ENCODE peak calls at places on chromosomes 3 and 15, in nine cellular contexts. X, K, J, E, D, C, Q, W and B are unnamed samples.

GRCh38 chr3:153396581-153396980 is 234.6 kb downstream of the RAP2B start:
- DNase-seq in C (no peak), X (peak; percentile 38), J (no peak), D (peak; percentile 3), K (no peak), E (no peak), Q (no peak), W (no peak), B (no peak)

GRCh38 chr3:30007668-30008067 is 598.7 kb upstream of the TGFBR2 start:
- DNase-seq in J (no peak), K (no peak), W (peak; percentile 8), X (peak; percentile 20), D (peak; percentile 2), C (no peak), Q (no peak), E (no peak), B (no peak)

GRCh38 chr3:37993811-37994638 is 3.4 kb downstream of the VILL start:
- DNase-seq in C (peak; percentile 84), D (peak; percentile 75), W (peak; percentile 82), K (peak; percentile 59), X (no peak), J (no peak), Q (peak; percentile 74), E (peak; percentile 19), B (peak; percentile 46)

GRCh38 chr3:31859245-31859644 is 121.8 kb downstream of the OSBPL10 start:
- DNase-seq in C (no peak), W (no peak), D (no peak), E (no peak), X (no peak), K (no peak), Q (no peak), J (no peak), B (no peak)

GRCh38 chr3:135918600-135918999 is 46.9 kb upstream of the PPP2R3A start:
- DNase-seq in K (no peak), X (peak; percentile 59), W (peak; percentile 56), C (peak; percentile 69), D (no peak), Q (no peak), J (no peak), E (no peak), B (no peak)

GRCh38 chr3:127746400-127747057 is 73.8 kb downstream of the ABTB1 start:
- DNase-seq in X (no peak), D (no peak), K (no peak), E (no peak), W (no peak), J (no peak), C (no peak), Q (no peak), B (no peak)

GRCh38 chr15:34583399-34584320 is at the start of gene GOLGA8B:
- DNase-seq in W (peak; percentile 45), J (peak; percentile 36), X (peak; percentile 62), C (peak; percentile 43), Q (no peak), D (peak; percentile 91), K (peak; percentile 83), E (no peak), B (peak; percentile 72)

GRCh38 chr3:120615863-120616599 is 19.9 kb downstream of the NDUFB4 start:
- DNase-seq in Q (no peak), X (peak; percentile 100), K (no peak), W (peak; percentile 74), C (peak; percentile 78), E (no peak), J (no peak), D (no peak), B (no peak)

GRCh38 chr15:41633609-41634008 is 26.6 kb upstream of the MGA start:
- DNase-seq in X (no peak), W (no peak), Q (no peak), E (no peak), D (no peak), J (no peak), C (no peak), K (no peak), B (no peak)

GRCh38 chr15:77528290-77528967 is 104.3 kb downstream of the LINGO1 start:
- DNase-seq in K (no peak), Q (no peak), E (no peak), C (no peak), D (no peak), W (no peak), X (no peak), J (no peak), B (no peak)

GRCh38 chr3:119336823-119337222 is 42.6 kb downstream of the ARHGAP31 start:
- DNase-seq in J (no peak), Q (no peak), E (no peak), K (no peak), D (no peak), W (no peak), X (no peak), C (no peak), B (no peak)

GRCh38 chr15:94963953-94964352 is 732.6 kb downstream of the MCTP2 start:
- DNase-seq in C (no peak), Q (no peak), D (no peak), W (no peak), J (no peak), X (no peak), E (no peak), K (no peak), B (no peak)

GRCh38 chr15:70563561-70564095 is 199.7 kb downstream of the UACA start:
- DNase-seq in J (no peak), W (no peak), E (no peak), C (no peak), X (no peak), Q (no peak), K (no peak), D (no peak), B (no peak)

GRCh38 chr15:51288143-51289065 is 50.0 kb downstream of the CYP19A1 start:
- DNase-seq in J (no peak), C (peak; percentile 25), D (no peak), E (no peak), Q (no peak), K (no peak), W (peak; percentile 39), X (no peak), B (no peak)

GRCh38 chr15:33795076-33795475 is 173.2 kb upstream of the CHRM5 start:
- DNase-seq in D (no peak), E (no peak), W (no peak), C (no peak), K (no peak), J (no peak), Q (no peak), X (no peak), B (no peak)

GRCh38 chr15:70507772-70508351 is 255.5 kb downstream of the UACA start:
- DNase-seq in X (peak; percentile 79), J (no peak), D (no peak), Q (no peak), K (no peak), C (peak; percentile 65), W (peak; percentile 43), E (no peak), B (no peak)

GRCh38 chr3:112651076-112651475 is 10.1 kb upstream of the CCDC80 start:
- DNase-seq in E (no peak), Q (no peak), J (no peak), W (no peak), D (no peak), C (no peak), K (no peak), X (no peak), B (no peak)

GRCh38 chr3:4687167-4687566 is 194.0 kb downstream of the ITPR1 start:
- DNase-seq in Q (no peak), D (peak; percentile 61), C (peak; percentile 9), J (no peak), E (no peak), W (peak; percentile 65), X (peak; percentile 11), K (no peak), B (no peak)

GRCh38 chr15:98823012-98823458 is 174.7 kb downstream of the IGF1R start:
- DNase-seq in D (no peak), E (no peak), C (peak; percentile 64), Q (no peak), X (peak; percentile 87), J (no peak), W (peak; percentile 80), K (no peak), B (no peak)

GRCh38 chr3:9226326-9226725 is 23.1 kb downstream of the SRGAP3 start:
- DNase-seq in Q (no peak), E (no peak), D (peak; percentile 65), C (peak; percentile 50), X (peak; percentile 79), K (no peak), W (peak; percentile 37), J (no peak), B (no peak)

GRCh38 chr3:169250000-169250399 is 413.5 kb downstream of the MECOM start:
- DNase-seq in W (no peak), D (no peak), C (no peak), J (peak; percentile 3), Q (no peak), X (no peak), E (no peak), K (no peak), B (no peak)

GRCh38 chr3:44509393-44509921 is 32.0 kb upstream of the ZNF445 start:
- DNase-seq in X (no peak), J (no peak), Q (no peak), K (no peak), D (peak; percentile 21), C (peak; percentile 4), W (no peak), E (no peak), B (no peak)

GRCh38 chr3:178342111-178342510 is 194.1 kb upstream of the KCNMB2 start:
- DNase-seq in D (no peak), J (no peak), E (no peak), Q (no peak), W (no peak), C (no peak), X (peak; percentile 17), K (no peak), B (no peak)

GRCh38 chr3:109362823-109363222 is 25.5 kb upstream of the DPPA4 start:
- DNase-seq in X (no peak), K (no peak), Q (no peak), E (no peak), J (no peak), C (no peak), D (no peak), W (no peak), B (no peak)

GRCh38 chr3:9276761-9277370 is 27.4 kb upstream of the SRGAP3 start:
- DNase-seq in C (no peak), W (no peak), D (no peak), Q (no peak), E (no peak), K (no peak), X (peak; percentile 31), J (no peak), B (no peak)

GRCh38 chr15:71304681-71305080 is 189.4 kb downstream of the THSD4 start:
- DNase-seq in C (no peak), K (no peak), D (no peak), J (no peak), E (no peak), W (no peak), X (no peak), Q (no peak), B (no peak)

GRCh38 chr15:51533672-51534398 is 88.7 kb downstream of the DMXL2 start:
- DNase-seq in X (no peak), K (no peak), E (no peak), W (no peak), D (peak; percentile 31), J (no peak), C (no peak), Q (no peak), B (no peak)

GRCh38 chr15:75721923-75722870 is 9.5 kb upstream of the CSPG4 start:
- DNase-seq in J (no peak), C (no peak), E (no peak), X (no peak), W (no peak), Q (no peak), D (no peak), K (no peak), B (no peak)